ENCODE peak calls at places on chromosome 15, in seven cellular contexts. V, A, F, N, E, G and Z are unnamed samples.

GRCh38 chr15:57479005-57479404 is 102.7 kb downstream of the CGNL1 start:
- DNase-seq in V (no peak), A (no peak), F (no peak), N (no peak), E (no peak), G (no peak), Z (no peak)

GRCh38 chr15:73704869-73705645 is 20.9 kb downstream of the CD276 start:
- DNase-seq in V (peak; percentile 11), A (no peak), F (peak; percentile 23), N (peak; percentile 52), E (peak; percentile 79), G (peak; percentile 62), Z (peak; percentile 49)

GRCh38 chr15:50144342-50145120 is 25.5 kb upstream of the ATP8B4 start:
- DNase-seq in V (no peak), A (no peak), F (no peak), N (no peak), E (no peak), G (no peak), Z (no peak)

GRCh38 chr15:65096481-65097385 is 18.3 kb downstream of the UBAP1L start:
- DNase-seq in V (no peak), A (no peak), F (no peak), N (no peak), E (no peak), G (no peak), Z (no peak)

GRCh38 chr15:41581110-41581509 is 22.1 kb downstream of the TYRO3 start:
- DNase-seq in V (no peak), A (no peak), F (no peak), N (no peak), E (no peak), G (no peak), Z (no peak)

GRCh38 chr15:76203346-76203745 is 107.9 kb downstream of the ETFA start:
- DNase-seq in V (no peak), A (no peak), F (no peak), N (no peak), E (no peak), G (no peak), Z (no peak)

GRCh38 chr15:57213783-57214366 is 162.4 kb upstream of the CGNL1 start:
- DNase-seq in V (peak; percentile 22), A (no peak), F (no peak), N (peak; percentile 76), E (peak; percentile 4), G (no peak), Z (peak; percentile 75)

GRCh38 chr15:31197497-31198414 is 96.2 kb upstream of the TRPM1 start:
- DNase-seq in V (no peak), A (peak; percentile 36), F (no peak), N (peak; percentile 43), E (peak; percentile 68), G (no peak), Z (peak; percentile 29)

GRCh38 chr15:60972301-60972700 is 256.8 kb downstream of the RORA start:
- DNase-seq in V (no peak), A (no peak), F (no peak), N (peak; percentile 25), E (no peak), G (no peak), Z (peak; percentile 95)

GRCh38 chr15:91944334-91944733 is 90.8 kb downstream of the SLCO3A1 start:
- DNase-seq in V (no peak), A (no peak), F (no peak), N (no peak), E (no peak), G (no peak), Z (no peak)

GRCh38 chr15:97235285-97235985 is 725.1 kb upstream of the ARRDC4 start:
- DNase-seq in V (no peak), A (no peak), F (no peak), N (peak; percentile 71), E (peak; percentile 31), G (no peak), Z (peak; percentile 55)

GRCh38 chr15:101054116-101054515 is 135.0 kb downstream of the LRRK1 start:
- DNase-seq in V (no peak), A (no peak), F (no peak), N (no peak), E (no peak), G (no peak), Z (no peak)

GRCh38 chr15:48112242-48112641 is 8.5 kb upstream of the SLC24A5 start:
- DNase-seq in V (no peak), A (no peak), F (no peak), N (peak; percentile 49), E (peak; percentile 8), G (no peak), Z (peak; percentile 15)

GRCh38 chr15:94305133-94305532 is 73.8 kb downstream of the MCTP2 start:
- DNase-seq in V (no peak), A (no peak), F (no peak), N (no peak), E (no peak), G (no peak), Z (no peak)

GRCh38 chr15:80577552-80578205 is 117.4 kb upstream of the ABHD17C start:
- DNase-seq in V (no peak), A (no peak), F (no peak), N (no peak), E (no peak), G (no peak), Z (no peak)

GRCh38 chr15:41233367-41233771 is 2.3 kb downstream of the CHP1 start:
- DNase-seq in V (no peak), A (no peak), F (no peak), N (peak; percentile 45), E (no peak), G (no peak), Z (peak; percentile 86)

GRCh38 chr15:39641187-39641889 is 60.5 kb downstream of the THBS1 start:
- DNase-seq in V (peak; percentile 10), A (no peak), F (no peak), N (no peak), E (no peak), G (no peak), Z (no peak)

GRCh38 chr15:77144492-77145070 is 73.7 kb upstream of the TSPAN3 start:
- DNase-seq in V (no peak), A (no peak), F (no peak), N (no peak), E (no peak), G (no peak), Z (peak; percentile 94)

GRCh38 chr15:99486371-99487336 is 79.1 kb upstream of the MEF2A start:
- DNase-seq in V (peak; percentile 56), A (peak; percentile 82), F (no peak), N (peak; percentile 61), E (no peak), G (peak; percentile 88), Z (peak; percentile 48)

GRCh38 chr15:65326109-65326508 is 21.6 kb downstream of the RNU5B-1 start:
- DNase-seq in V (no peak), A (no peak), F (no peak), N (peak; percentile 92), E (no peak), G (no peak), Z (peak; percentile 8)

GRCh38 chr15:96978937-96979473 is 648.5 kb downstream of the NR2F2 start:
- DNase-seq in V (no peak), A (no peak), F (no peak), N (no peak), E (no peak), G (no peak), Z (no peak)

GRCh38 chr15:92953569-92953968 is 53.4 kb downstream of the CHD2 start:
- DNase-seq in V (no peak), A (no peak), F (no peak), N (no peak), E (no peak), G (no peak), Z (no peak)

GRCh38 chr15:67768592-67768991 is 56.7 kb upstream of the SKOR1 start:
- DNase-seq in V (no peak), A (no peak), F (no peak), N (no peak), E (no peak), G (no peak), Z (no peak)